ENCODE peak calls at places on chromosomes 16 and 17, in four cellular contexts. D is K562, R is GM12891, S is GM12878. H is an unnamed sample.

GRCh38 chr16:11614587-11615175 is 28.0 kb upstream of the LITAF start:
- DNase-seq in S (no peak), D (no peak), R (no peak), H (no peak)

GRCh38 chr16:57374067-57374534 is 1.8 kb downstream of the CX3CL1 start:
- DNase-seq in S (no peak), D (no peak), R (no peak), H (no peak)

GRCh38 chr16:69701866-69702265 is 24.5 kb downstream of the NQO1 start:
- DNase-seq in D (no peak), R (no peak), S (no peak), H (no peak)

GRCh38 chr17:55444471-55445441 is 23.1 kb upstream of the MMD start:
- DNase-seq in S (no peak), D (no peak), R (no peak), H (no peak)

GRCh38 chr17:40298726-40299125 is 10.3 kb upstream of the RARA start:
- DNase-seq in D (no peak), R (no peak), S (no peak), H (no peak)

GRCh38 chr17:81854974-81855774 is 5.2 kb downstream of the P4HB start:
- DNase-seq in R (no peak), S (no peak), D (peak; percentile 6), H (peak; percentile 55)

GRCh38 chr17:77153487-77153886 is 12.7 kb downstream of the SEC14L1 start:
- DNase-seq in R (no peak), S (no peak), D (no peak), H (no peak)

GRCh38 chr17:1186923-1187771 is 7.4 kb upstream of the ABR start:
- DNase-seq in D (peak; percentile 74), S (no peak), R (peak; percentile 82), H (no peak)

GRCh38 chr16:11560701-11561439 is 25.8 kb downstream of the LITAF start:
- DNase-seq in D (no peak), R (no peak), S (no peak), H (no peak)

GRCh38 chr17:39979865-39980401 is 674 bp upstream of the PSMD3 start:
- DNase-seq in D (peak; percentile 77), S (no peak), R (no peak), H (peak; percentile 46)

GRCh38 chr17:14670861-14671260 is 370.0 kb downstream of the HS3ST3B1 start:
- DNase-seq in D (no peak), S (no peak), R (no peak), H (no peak)

DNA sequence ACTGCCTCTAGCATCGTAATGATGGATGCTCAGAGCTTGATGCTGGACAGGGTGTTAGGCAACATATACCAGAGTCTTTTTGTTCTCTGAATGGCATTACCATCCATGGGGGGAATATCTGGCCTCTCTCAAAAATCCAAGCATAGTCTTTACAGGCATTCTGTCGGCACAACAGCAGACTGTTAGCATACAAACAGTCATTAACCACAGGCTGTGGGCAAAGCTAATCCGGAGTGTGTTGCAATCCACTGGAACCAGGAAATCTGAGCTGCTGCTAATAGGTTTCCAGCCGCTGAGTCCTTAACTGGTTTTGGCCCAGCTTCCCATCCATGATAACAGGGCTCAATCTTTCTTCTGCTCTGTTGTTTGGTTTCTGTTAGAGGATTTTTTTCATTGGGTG is 371.9 kb downstream of the HS3ST3B1 start:
- DNase-seq in S (no peak), D (no peak), R (no peak), H (peak; percentile 33)
- TF ChIP-seq SPI1 in S (no peak), D (no peak), R (no peak), H (no peak)

GRCh38 chr17:27733771-27734170 is 66.6 kb downstream of the NOS2 start:
- DNase-seq in D (no peak), R (no peak), S (no peak), H (no peak)
- TF ChIP-seq SPI1 in D (no peak), R (no peak), S (no peak), H (no peak)

DNA sequence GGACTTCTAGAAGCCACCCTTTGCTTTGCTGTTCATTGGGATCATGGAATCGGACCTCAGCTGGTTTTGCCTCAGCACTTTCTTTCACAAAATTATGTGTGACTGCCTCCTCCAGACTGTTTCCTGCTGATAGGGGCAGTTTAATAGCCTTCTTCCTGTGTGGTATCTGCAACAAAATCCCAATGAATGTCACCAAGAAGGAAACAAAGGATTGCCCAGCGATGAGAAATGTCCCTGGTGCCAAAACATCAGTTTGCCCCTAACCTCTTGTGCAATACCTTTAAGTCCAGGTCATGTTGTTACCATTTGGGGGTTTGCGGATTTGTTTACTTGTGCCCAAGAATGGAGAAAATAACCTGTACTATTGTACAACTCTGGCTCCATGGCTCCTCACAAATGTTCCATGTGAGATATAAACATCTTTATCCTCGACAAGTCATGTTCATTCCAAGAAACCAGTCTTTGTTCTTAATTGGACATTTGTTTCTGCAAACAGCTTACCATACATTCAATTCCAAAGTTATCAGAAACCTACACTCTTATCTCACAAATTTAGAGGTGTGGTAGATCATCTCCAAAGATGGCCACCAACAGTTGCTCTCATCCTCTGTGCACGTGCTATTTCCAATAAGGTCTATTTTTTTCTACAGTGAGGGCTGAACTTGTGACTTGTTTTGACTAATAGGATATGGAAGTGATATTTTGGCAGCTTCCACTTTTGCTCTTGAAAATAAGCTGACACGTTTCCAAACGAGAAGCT is 14.8 kb downstream of the TAC4 start:
- DNase-seq in D (no peak), S (no peak), R (no peak), H (no peak)
- TF ChIP-seq SPI1 in D (no peak), S (no peak), R (no peak), H (no peak)

GRCh38 chr17:80262775-80263244 is 2.2 kb downstream of the RNF213 start:
- DNase-seq in R (no peak), D (no peak), S (no peak), H (no peak)
- TF ChIP-seq SPI1 in R (no peak), D (no peak), S (no peak), H (no peak)

DNA sequence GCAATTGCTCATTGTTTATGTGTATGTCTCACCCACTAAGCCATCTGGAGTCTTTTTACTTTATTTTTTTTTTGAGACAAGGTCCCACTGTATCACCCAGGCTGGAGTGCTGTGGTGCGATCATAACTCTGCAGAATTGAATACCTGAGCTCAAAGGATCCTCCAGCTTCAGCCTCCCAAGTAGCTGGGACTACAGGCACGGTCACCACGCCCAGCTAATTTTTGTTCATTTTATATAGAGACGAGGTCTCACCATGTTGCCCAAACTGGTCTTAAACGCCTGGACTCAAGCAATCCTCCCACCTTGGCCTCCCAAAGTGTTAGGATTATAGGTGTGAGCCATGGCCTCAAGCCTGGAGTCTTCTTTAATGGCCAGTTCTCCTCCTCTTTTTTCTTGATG is 524 bp downstream of the CD300LB start:
- DNase-seq in S (no peak), D (no peak), R (no peak), H (no peak)
- TF ChIP-seq SPI1 in S (no peak), D (no peak), R (no peak), H (no peak)

GRCh38 chr16:27317738-27318398 is 4.1 kb downstream of the IL4R start:
- DNase-seq in D (no peak), S (no peak), R (no peak), H (no peak)
- TF ChIP-seq SPI1 in D (no peak), S (no peak), R (no peak), H (no peak)

H was measured in HL-60.